ENCODE peak calls at places on chromosome 14, in four cellular contexts. V is aorta; G is endothelial cell of umbilical vein; Z is CD4-positive, CD25-positive, alpha-beta regulatory T cell. Y is an unnamed sample.
A peak's percentile ranks its signal among the peaks of the same experiment; 100 is the strongest.

GRCh38 chr14:37526992-37527391 is 68.1 kb downstream of the FOXA1 start:
- DNase-seq in V (no peak), G (no peak), Z (no peak), Y (no peak)

GRCh38 chr14:34461334-34462131 is 507 bp downstream of the SPTSSA start:
- DNase-seq in V (no peak), G (peak; percentile 58), Z (peak; percentile 45), Y (peak; percentile 73)

GRCh38 chr14:64220466-64220865 is 73.7 kb downstream of the ESR2 start:
- DNase-seq in V (no peak), G (no peak), Z (no peak), Y (no peak)

GRCh38 chr14:61179061-61179675 is 102.0 kb downstream of the TMEM30B start:
- DNase-seq in V (no peak), G (no peak), Z (no peak), Y (no peak)

GRCh38 chr14:29311983-29312382 is 545.4 kb downstream of the FOXG1 start:
- DNase-seq in V (no peak), G (no peak), Z (no peak), Y (no peak)

GRCh38 chr14:59275668-59276067 is 87.2 kb downstream of the DAAM1 start:
- DNase-seq in V (no peak), G (peak; percentile 89), Z (peak; percentile 72), Y (no peak)

GRCh38 chr14:97185186-97185585 is 388.0 kb downstream of the VRK1 start:
- DNase-seq in V (no peak), G (no peak), Z (peak; percentile 26), Y (peak; percentile 3)

GRCh38 chr14:32472081-32472480 is 143.0 kb downstream of the AKAP6 start:
- DNase-seq in V (no peak), G (no peak), Z (no peak), Y (no peak)

GRCh38 chr14:18688346-18688745 is 87.4 kb downstream of the OR11H12 start:
- DNase-seq in V (no peak), G (no peak), Z (no peak), Y (no peak)

GRCh38 chr14:35122696-35123387 is 490 bp downstream of the PRORP start:
- DNase-seq in V (no peak), G (peak; percentile 50), Z (peak; percentile 32), Y (peak; percentile 63)

GRCh38 chr14:37081856-37082255 is 90.5 kb downstream of the SLC25A21 start:
- DNase-seq in V (no peak), G (no peak), Z (no peak), Y (no peak)

GRCh38 chr14:106327234-106327633 is 800.9 kb downstream of the TMEM121 start:
- DNase-seq in V (no peak), G (no peak), Z (no peak), Y (no peak)

GRCh38 chr14:58646479-58646878 is 8.7 kb downstream of the DACT1 start:
- DNase-seq in V (no peak), G (no peak), Z (no peak), Y (no peak)

GRCh38 chr14:24670594-24670993 is 36.6 kb upstream of the GZMB start:
- DNase-seq in V (no peak), G (no peak), Z (no peak), Y (no peak)

GRCh38 chr14:24284501-24285035 is 13.2 kb upstream of the RABGGTA start:
- DNase-seq in V (no peak), G (no peak), Z (no peak), Y (no peak)

GRCh38 chr14:32940066-32940651 is 1.5 kb downstream of the NPAS3 start:
- DNase-seq in V (no peak), G (peak; percentile 37), Z (no peak), Y (no peak)

GRCh38 chr14:103562385-103563088 is at the start of the genes BAG5 and COA8:
- DNase-seq in V (peak; percentile 96), G (peak; percentile 86), Z (peak; percentile 92), Y (peak; percentile 77)

GRCh38 chr14:52862652-52863338 is 71.4 kb upstream of the GNPNAT1 start:
- DNase-seq in V (no peak), G (peak; percentile 44), Z (no peak), Y (no peak)

GRCh38 chr14:49982522-49982951 is 89.7 kb downstream of the ARF6 start:
- DNase-seq in V (peak; percentile 82), G (peak; percentile 87), Z (no peak), Y (no peak)

GRCh38 chr14:85483037-85483436 is 46.9 kb upstream of the FLRT2 start:
- DNase-seq in V (no peak), G (peak; percentile 84), Z (no peak), Y (no peak)

GRCh38 chr14:64388533-64389243 is 535 bp downstream of the MTHFD1 start:
- DNase-seq in V (peak; percentile 79), G (no peak), Z (no peak), Y (peak; percentile 28)

GRCh38 chr14:57391609-57392195 is 1.3 kb downstream of the NAA30 start:
- DNase-seq in V (no peak), G (peak; percentile 47), Z (peak; percentile 7), Y (no peak)

GRCh38 chr14:55711171-55711811 is 131.3 kb downstream of the KTN1 start:
- DNase-seq in V (no peak), G (no peak), Z (no peak), Y (no peak)

GRCh38 chr14:92877757-92878431 is 45.1 kb upstream of the CHGA start:
- DNase-seq in V (no peak), G (peak; percentile 67), Z (no peak), Y (no peak)

GRCh38 chr14:32682219-32682618 is 256.5 kb upstream of the NPAS3 start:
- DNase-seq in V (no peak), G (no peak), Z (peak; percentile 4), Y (no peak)

GRCh38 chr14:103188691-103189480 is 65.6 kb downstream of the TNFAIP2 start:
- DNase-seq in V (no peak), G (peak; percentile 23), Z (peak; percentile 7), Y (peak; percentile 67)

DNA sequence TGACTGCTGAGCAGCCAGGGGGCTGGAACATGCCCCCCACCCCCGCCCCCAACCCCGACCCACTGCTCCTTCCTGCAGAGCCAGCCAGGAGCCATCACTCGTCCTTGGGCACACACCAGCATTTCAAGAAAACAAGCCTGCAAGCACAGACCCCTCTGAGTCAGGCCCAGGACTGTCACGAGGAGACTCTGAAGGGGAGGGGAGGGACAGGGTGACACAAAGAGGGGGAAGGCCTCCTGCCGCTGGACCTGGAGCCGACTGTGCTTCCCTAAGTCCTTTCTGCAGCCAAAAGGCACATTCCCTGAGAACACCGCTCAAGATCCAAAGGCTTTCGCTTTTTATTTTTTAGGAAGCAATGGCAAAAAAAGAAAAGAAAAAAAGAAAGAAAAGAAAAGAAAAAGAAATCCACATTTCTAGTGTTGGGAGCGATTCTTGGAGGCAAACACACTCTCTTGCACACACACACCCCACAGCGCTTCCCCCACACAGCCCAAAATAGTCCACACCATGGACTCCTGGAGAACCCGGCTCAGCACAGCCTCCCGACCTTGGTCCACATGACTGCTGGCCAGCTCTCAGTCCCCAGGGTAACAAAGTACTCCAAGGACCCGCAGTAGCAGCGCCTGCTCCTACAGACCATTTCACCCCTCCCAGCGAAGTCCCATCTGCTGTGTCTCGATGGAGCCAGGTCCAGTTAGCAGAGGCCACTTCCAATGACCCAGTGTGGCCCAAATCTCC is 101.7 kb downstream of the DPF3 start:
- DNase-seq in V (peak; percentile 80), G (no peak), Z (no peak), Y (no peak)
- H3K4me1 ChIP-seq in V (peaks cover 6% of the 10 kb centered on the region), G (no peaks in the 10 kb centered on the region), Z (no peaks in the 10 kb centered on the region), Y (no peaks in the 10 kb centered on the region)

GRCh38 chr14:67773844-67774377 is 42.5 kb downstream of the ZFYVE26 start:
- DNase-seq in V (no peak), G (no peak), Z (no peak), Y (no peak)

GRCh38 chr14:67782090-67782489 is 34.3 kb downstream of the ZFYVE26 start:
- DNase-seq in V (no peak), G (no peak), Z (no peak), Y (no peak)

GRCh38 chr14:67776653-67777322 is 39.6 kb downstream of the ZFYVE26 start:
- DNase-seq in V (no peak), G (no peak), Z (no peak), Y (no peak)
- H3K36me3 ChIP-seq in V (peaks cover 33% of the 10 kb centered on the region), G (peaks cover 48% of the 10 kb centered on the region), Z (peaks cover 96% of the 10 kb centered on the region), Y (peaks cover 28% of the 10 kb centered on the region)

DNA sequence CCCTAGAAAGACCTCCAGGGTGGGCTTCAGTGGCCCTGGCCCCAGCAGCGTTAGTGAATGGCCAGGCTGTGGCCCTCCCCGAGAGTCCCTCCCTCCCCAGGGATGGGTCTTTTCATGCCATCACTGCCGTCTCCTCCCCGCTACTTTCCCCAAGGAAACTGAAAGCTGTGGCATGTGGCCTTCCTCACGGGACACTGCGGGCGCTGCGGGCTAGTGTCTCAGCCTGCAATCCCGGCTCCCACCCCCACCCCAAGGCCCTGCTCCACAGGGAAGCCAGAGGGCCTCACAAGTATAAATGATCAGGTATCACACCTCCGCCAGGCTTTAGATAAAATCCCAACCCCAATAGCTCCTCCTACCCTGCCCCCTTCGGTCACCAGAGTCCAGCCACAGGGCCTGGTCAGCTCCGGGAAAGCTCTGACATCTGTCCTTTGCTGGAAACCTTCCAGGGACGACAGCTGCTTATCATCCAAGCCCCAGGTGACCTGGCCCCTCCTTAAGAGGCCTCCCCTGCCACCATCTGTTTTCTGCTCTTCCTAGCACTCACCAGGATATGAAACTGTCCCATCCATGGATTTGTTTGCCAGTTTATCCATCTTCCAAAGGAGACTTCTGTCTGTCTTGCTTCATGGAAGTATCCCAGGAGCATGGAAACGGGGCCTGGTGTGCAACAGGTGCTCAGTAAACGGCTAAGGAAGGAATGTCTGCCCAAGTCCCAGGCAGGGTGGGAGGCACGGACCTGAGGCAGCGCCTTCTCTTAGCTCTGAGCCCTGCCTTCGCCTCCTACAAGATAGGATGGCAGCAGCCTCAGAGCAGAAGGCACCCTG is 31.6 kb downstream of the CCDC85C start:
- DNase-seq in V (no peak), G (no peak), Z (no peak), Y (peak; percentile 71)
- H3K4me1 ChIP-seq in V (no peaks in the 10 kb centered on the region), G (no peaks in the 10 kb centered on the region), Z (no peaks in the 10 kb centered on the region), Y (peaks cover 24% of the 10 kb centered on the region)

GRCh38 chr14:42138406-42138805 is 531.7 kb downstream of the LRFN5 start:
- DNase-seq in V (no peak), G (no peak), Z (no peak), Y (no peak)
- H3K36me3 ChIP-seq in V (no peaks in the 10 kb centered on the region), G (no peaks in the 10 kb centered on the region), Z (no peaks in the 10 kb centered on the region), Y (no peaks in the 10 kb centered on the region)

GRCh38 chr14:69268223-69268622 is 8.3 kb downstream of the GALNT16 start:
- DNase-seq in V (no peak), G (no peak), Z (no peak), Y (no peak)

GRCh38 chr14:69269381-69269780 is 9.4 kb downstream of the GALNT16 start:
- DNase-seq in V (no peak), G (no peak), Z (no peak), Y (no peak)

GRCh38 chr14:69268763-69269162 is 8.8 kb downstream of the GALNT16 start:
- DNase-seq in V (no peak), G (peak; percentile 44), Z (no peak), Y (no peak)

GRCh38 chr14:69263771-69264170 is 3.8 kb downstream of the GALNT16 start:
- DNase-seq in V (no peak), G (no peak), Z (no peak), Y (no peak)

DNA sequence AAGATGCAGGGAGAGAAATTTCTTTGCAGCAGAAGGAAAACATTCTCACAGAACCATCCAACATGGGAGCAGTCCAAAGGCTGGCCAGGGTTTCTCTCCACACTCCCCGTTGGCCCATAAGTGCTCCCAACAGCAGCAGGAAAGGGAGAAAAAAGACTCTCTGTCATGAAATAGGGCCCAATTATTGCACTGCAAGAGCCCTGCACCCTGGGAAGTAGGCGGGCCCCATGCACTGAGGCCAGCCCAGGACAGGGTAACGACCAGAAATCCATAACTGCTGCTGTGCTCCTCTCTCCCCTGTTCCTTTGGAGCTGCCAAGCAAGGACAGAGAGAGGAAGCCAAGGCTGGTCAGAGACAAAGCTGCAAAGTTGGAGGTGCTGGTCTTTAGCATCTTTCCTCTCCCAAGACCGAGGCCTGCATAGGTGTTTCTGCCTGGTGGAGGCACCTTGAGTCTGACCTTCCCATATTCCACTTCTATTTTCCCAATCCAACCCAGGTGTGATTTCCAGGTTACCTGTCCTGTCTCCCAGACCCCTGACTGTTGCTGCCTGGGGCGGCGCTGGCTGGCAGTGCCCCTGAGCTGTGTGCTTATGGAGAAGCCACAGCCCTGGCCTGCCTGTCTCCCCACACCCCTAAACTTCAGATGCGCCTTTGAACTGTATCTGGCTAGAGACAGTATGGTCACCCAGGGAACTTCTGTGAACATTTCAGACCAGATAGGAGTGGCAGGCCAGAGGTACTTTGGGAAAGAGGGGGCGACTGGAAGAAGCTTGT is 6.8 kb downstream of the GALNT16 start:
- DNase-seq in V (no peak), G (no peak), Z (no peak), Y (no peak)
- H3K4me1 ChIP-seq in V (no peaks in the 10 kb centered on the region), G (peaks cover 8% of the 10 kb centered on the region), Z (no peaks in the 10 kb centered on the region), Y (no peaks in the 10 kb centered on the region)

Y was measured in small intestine.